ENCODE peak calls at places on chromosomes 12 and 14, in ten cellular contexts. V, G, T, B, X, D, Z, I, E and J are unnamed samples.
A peak's percentile ranks its signal among the peaks of the same experiment; 100 is the strongest.

GRCh38 chr12:50614167-50614762 is 109.5 kb downstream of the DIP2B start:
- DNase-seq in V (no peak), G (no peak), T (no peak), B (no peak), X (no peak), D (peak; percentile 81), Z (no peak), I (no peak), E (no peak), J (no peak)

GRCh38 chr14:104105822-104106470 is 20.4 kb downstream of the ASPG start:
- DNase-seq in V (no peak), G (peak; percentile 40), T (no peak), B (no peak), X (no peak), D (no peak), Z (no peak), I (no peak), E (no peak), J (peak; percentile 8)

GRCh38 chr14:75928587-75929230 is 53.1 kb downstream of the TGFB3 start:
- DNase-seq in V (no peak), G (no peak), T (no peak), B (no peak), X (no peak), D (no peak), Z (no peak), I (peak; percentile 12), E (no peak), J (no peak)

GRCh38 chr12:47734725-47735480 is 9.6 kb upstream of the ENDOU start:
- DNase-seq in V (no peak), G (peak; percentile 80), T (peak; percentile 31), B (no peak), X (no peak), D (no peak), Z (no peak), I (no peak), E (peak; percentile 30), J (peak; percentile 61)

GRCh38 chr12:55716582-55717396 is 943 bp downstream of the BLOC1S1 start:
- DNase-seq in V (no peak), G (peak; percentile 37), T (no peak), B (no peak), X (no peak), D (no peak), Z (no peak), I (no peak), E (no peak), J (no peak)

GRCh38 chr14:35808076-35808657 is 928 bp downstream of the RALGAPA1 start:
- DNase-seq in V (peak; percentile 71), G (no peak), T (no peak), B (no peak), X (peak; percentile 37), D (peak; percentile 58), Z (peak; percentile 30), I (no peak), E (peak; percentile 14), J (no peak)

GRCh38 chr12:1306096-1306495 is 288.3 kb downstream of the FBXL14 start:
- DNase-seq in V (no peak), G (no peak), T (no peak), B (no peak), X (no peak), D (no peak), Z (no peak), I (no peak), E (no peak), J (no peak)

GRCh38 chr12:124296916-124297351 is 2.0 kb downstream of the RFLNA start:
- DNase-seq in V (no peak), G (no peak), T (no peak), B (no peak), X (no peak), D (no peak), Z (no peak), I (no peak), E (no peak), J (no peak)

GRCh38 chr12:22477166-22477893 is 67.0 kb downstream of the C2CD5 start:
- DNase-seq in V (no peak), G (no peak), T (no peak), B (peak; percentile 34), X (no peak), D (peak; percentile 52), Z (no peak), I (peak; percentile 34), E (no peak), J (no peak)

GRCh38 chr12:103169-103981 is 36.8 kb downstream of the IQSEC3 start:
- DNase-seq in V (no peak), G (no peak), T (no peak), B (no peak), X (no peak), D (no peak), Z (peak; percentile 84), I (no peak), E (no peak), J (no peak)

GRCh38 chr12:122031342-122032216 is 9.9 kb downstream of the BCL7A start:
- DNase-seq in V (peak; percentile 27), G (peak; percentile 80), T (no peak), B (no peak), X (peak; percentile 12), D (no peak), Z (peak; percentile 64), I (no peak), E (no peak), J (peak; percentile 48)

GRCh38 chr12:19012965-19013364 is 116.6 kb upstream of the PLEKHA5 start:
- DNase-seq in V (no peak), G (no peak), T (no peak), B (no peak), X (no peak), D (peak; percentile 62), Z (no peak), I (no peak), E (no peak), J (no peak)

GRCh38 chr14:91249841-91250616 is 5.5 kb upstream of the GPR68 start:
- DNase-seq in V (peak; percentile 93), G (no peak), T (no peak), B (no peak), X (peak; percentile 93), D (peak; percentile 33), Z (no peak), I (no peak), E (no peak), J (no peak)

GRCh38 chr12:10031771-10032175 is 1.3 kb downstream of the CLEC9A start:
- DNase-seq in V (no peak), G (no peak), T (no peak), B (peak; percentile 77), X (no peak), D (peak; percentile 75), Z (no peak), I (peak; percentile 5), E (no peak), J (no peak)

GRCh38 chr12:62848418-62848817 is 86.5 kb downstream of the PPM1H start:
- DNase-seq in V (no peak), G (no peak), T (no peak), B (peak; percentile 28), X (peak; percentile 54), D (peak; percentile 68), Z (no peak), I (no peak), E (no peak), J (no peak)

GRCh38 chr12:19189522-19189921 is 60.0 kb downstream of the PLEKHA5 start:
- DNase-seq in V (no peak), G (no peak), T (no peak), B (no peak), X (no peak), D (no peak), Z (no peak), I (no peak), E (no peak), J (no peak)

GRCh38 chr12:75208851-75209781 is 523 bp downstream of the KCNC2 start:
- DNase-seq in V (peak; percentile 91), G (peak; percentile 29), T (peak; percentile 42), B (no peak), X (no peak), D (peak; percentile 26), Z (peak; percentile 25), I (no peak), E (no peak), J (no peak)

GRCh38 chr12:124392271-124392990 is 97.5 kb downstream of the RFLNA start:
- DNase-seq in V (peak; percentile 46), G (peak; percentile 87), T (peak; percentile 34), B (no peak), X (no peak), D (no peak), Z (peak; percentile 30), I (no peak), E (peak; percentile 32), J (no peak)

GRCh38 chr14:90424075-90424474 is 27.2 kb downstream of the CALM1 start:
- DNase-seq in V (no peak), G (no peak), T (no peak), B (no peak), X (no peak), D (no peak), Z (no peak), I (no peak), E (no peak), J (no peak)

GRCh38 chr12:119157528-119157927 is 21.2 kb upstream of the HSPB8 start:
- DNase-seq in V (no peak), G (peak; percentile 95), T (peak; percentile 31), B (no peak), X (no peak), D (no peak), Z (no peak), I (no peak), E (no peak), J (peak; percentile 79)

GRCh38 chr14:63508033-63508432 is 35.1 kb downstream of the PPP2R5E start:
- DNase-seq in V (peak; percentile 22), G (no peak), T (no peak), B (no peak), X (no peak), D (no peak), Z (no peak), I (no peak), E (no peak), J (no peak)